ENCODE peak calls at places on chromosomes 11 and 22, in ten cellular contexts. S is ovary; X is GM13977; A is GM12865; Y is CD4-positive, alpha-beta T cell; J is progenitor cell of endocrine pancreas; T is endothelial cell; D is cardiac muscle cell; U is osteoblast; O is glutamatergic neuron. Q is an unnamed sample.

GRCh38 chr11:86220654-86221053 is 23.9 kb upstream of the EED start:
- DNase-seq in Y (no peak), S (no peak), U (no peak), T (no peak), A (peak), D (no peak), X (no peak), J (no peak), O (no peak), Q (no peak)

GRCh38 chr22:42873361-42873760 is 16.3 kb upstream of the ARFGAP3 start:
- DNase-seq in Y (no peak), A (no peak), U (peak), J (no peak), T (no peak), O (no peak), D (no peak), X (no peak), S (no peak), Q (no peak)

GRCh38 chr11:102158151-102158734 is 48.0 kb downstream of the YAP1 start:
- DNase-seq in Y (no peak), T (no peak), A (no peak), O (no peak), J (no peak), D (no peak), S (no peak), U (no peak), X (no peak), Q (no peak)

GRCh38 chr11:92251980-92252379 is 27.4 kb downstream of the FAT3 start:
- DNase-seq in D (no peak), S (no peak), U (no peak), J (no peak), O (no peak), T (no peak), A (no peak), X (no peak), Y (no peak), Q (no peak)

GRCh38 chr11:31799036-31799793 is 11.9 kb downstream of the PAX6 start:
- DNase-seq in Y (no peak), T (no peak), U (peak), O (no peak), X (peak), A (no peak), D (no peak), J (no peak), S (no peak), Q (no peak)

GRCh38 chr11:74020537-74020936 is 11.7 kb upstream of the UCP3 start:
- DNase-seq in S (no peak), X (no peak), Y (no peak), U (no peak), J (no peak), O (no peak), A (peak), D (no peak), T (no peak), Q (no peak)

GRCh38 chr22:37413546-37413945 is 13.7 kb downstream of the ELFN2 start:
- DNase-seq in S (no peak), J (no peak), O (no peak), A (no peak), D (no peak), T (no peak), X (no peak), Y (no peak), U (no peak), Q (no peak)

GRCh38 chr22:23124611-23125511 is 16.9 kb downstream of the RSPH14 start:
- DNase-seq in D (no peak), A (no peak), Y (no peak), X (no peak), T (no peak), U (no peak), J (no peak), O (no peak), S (peak), Q (no peak)

GRCh38 chr11:122229611-122230386 is 113.8 kb upstream of the BLID start:
- DNase-seq in D (no peak), Y (no peak), U (no peak), X (no peak), A (no peak), O (no peak), S (no peak), T (peak), J (no peak), Q (no peak)

GRCh38 chr11:128497057-128497957 is 90.1 kb downstream of the ETS1 start:
- DNase-seq in U (peak), Y (no peak), J (no peak), X (peak), O (no peak), A (peak), D (no peak), T (no peak), S (peak), Q (no peak)

GRCh38 chr11:82663535-82663934 is 70.1 kb downstream of the FAM181B start:
- DNase-seq in T (no peak), J (no peak), U (no peak), Y (no peak), D (no peak), S (no peak), X (no peak), A (no peak), O (no peak), Q (no peak)

GRCh38 chr22:41801886-41802285 is 1.4 kb downstream of the CCDC134 start:
- DNase-seq in A (peak), Y (no peak), J (no peak), T (no peak), D (no peak), U (peak), S (no peak), O (no peak), X (no peak), Q (no peak)

GRCh38 chr11:1102996-1103395 is 28.3 kb downstream of the MUC2 start:
- DNase-seq in U (no peak), S (no peak), X (no peak), Y (no peak), T (no peak), O (no peak), J (no peak), D (no peak), A (no peak), Q (peak)

GRCh38 chr11:61919113-61919840 is 1.9 kb upstream of the RAB3IL1 start:
- DNase-seq in S (peak), A (no peak), D (no peak), X (peak), J (peak), Y (no peak), U (peak), T (no peak), O (no peak), Q (no peak)

GRCh38 chr11:12242926-12243325 is 132.5 kb downstream of the MICAL2 start:
- DNase-seq in Y (no peak), U (peak), A (no peak), O (no peak), T (no peak), X (no peak), S (no peak), J (no peak), D (no peak), Q (no peak)

GRCh38 chr11:96211433-96211832 is 131.6 kb downstream of the MAML2 start:
- DNase-seq in U (no peak), T (no peak), Y (no peak), D (no peak), O (no peak), X (no peak), S (no peak), J (no peak), A (no peak), Q (no peak)

GRCh38 chr22:50271519-50271970 is 1.4 kb upstream of the MAPK11 start:
- DNase-seq in D (peak), S (peak), A (peak), Y (peak), O (peak), U (peak), J (no peak), T (peak), X (peak), Q (no peak)
- TF ChIP-seq CTCF in D (no peak), S (no peak), A (peak), Y (no peak), O (no peak), U (peak), J (peak), T (no peak), X (peak), Q (peak)

GRCh38 chr22:50626856-50627451 is 998 bp downstream of the ARSA start:
- DNase-seq in S (no peak), Y (no peak), X (no peak), A (no peak), O (no peak), U (peak), T (no peak), J (no peak), D (no peak), Q (no peak)

GRCh38 chr22:50625131-50625567 is 2.8 kb downstream of the ARSA start:
- DNase-seq in J (no peak), A (no peak), T (no peak), U (peak), D (no peak), Y (no peak), O (no peak), S (no peak), X (no peak), Q (no peak)

GRCh38 chr22:50624347-50625130 is 3.4 kb downstream of the ARSA start:
- DNase-seq in D (no peak), Y (no peak), O (no peak), T (no peak), U (no peak), X (no peak), S (no peak), J (no peak), A (no peak), Q (no peak)

GRCh38 chr22:50626314-50626855 is 1.6 kb downstream of the ARSA start:
- DNase-seq in T (no peak), X (no peak), J (no peak), D (no peak), Y (no peak), O (no peak), S (no peak), A (no peak), U (no peak), Q (no peak)

DNA sequence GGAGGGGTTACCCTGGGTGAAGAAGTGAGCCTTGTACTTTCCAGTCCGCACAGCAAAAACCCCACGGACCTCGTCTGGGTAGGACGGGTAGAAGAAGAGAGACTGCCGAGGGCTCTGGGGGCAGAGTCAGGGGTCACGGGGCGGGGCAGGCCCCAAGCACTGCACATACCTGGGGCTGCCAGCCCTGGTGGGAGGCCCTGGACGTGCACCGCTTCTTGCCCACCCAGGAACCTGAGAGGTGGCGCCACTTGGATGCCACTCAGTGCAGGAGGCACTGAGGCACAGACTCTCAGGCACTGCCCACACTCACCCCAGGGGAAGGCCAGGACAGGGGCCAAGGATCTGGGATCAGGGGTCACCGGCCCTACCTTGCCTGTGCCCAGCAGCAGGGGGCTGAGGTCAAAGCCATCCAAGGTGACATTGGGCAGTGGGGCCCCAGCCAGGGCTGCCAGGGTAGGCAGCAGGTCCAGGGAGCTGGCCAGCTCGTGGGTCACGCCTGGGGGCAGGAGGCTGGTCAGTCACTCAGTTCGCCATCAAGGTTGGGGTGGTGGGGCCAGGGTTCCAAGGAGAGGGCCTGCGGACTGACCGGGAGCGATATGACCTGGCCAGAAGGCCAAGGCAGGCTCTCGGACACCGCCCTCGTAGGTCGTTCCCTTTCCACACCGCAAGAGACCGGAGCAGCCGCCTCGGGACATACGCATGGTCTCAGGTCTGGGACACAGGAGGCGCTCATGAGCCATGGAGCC is 2.2 kb downstream of the ARSA start:
- DNase-seq in T (peak), O (no peak), Y (no peak), A (no peak), J (no peak), D (no peak), U (peak), S (no peak), X (no peak), Q (no peak)
- TF ChIP-seq CTCF in T (no peak), O (no peak), Y (no peak), A (no peak), J (no peak), D (no peak), U (no peak), S (no peak), X (peak), Q (peak)

GRCh38 chr22:22069450-22070370 is 87.1 kb upstream of the TOP3B start:
- DNase-seq in Y (no peak), T (no peak), D (no peak), O (no peak), X (no peak), J (no peak), U (no peak), S (no peak), A (peak), Q (no peak)
- TF ChIP-seq CTCF in Y (no peak), T (no peak), D (no peak), O (no peak), X (no peak), J (no peak), U (no peak), S (no peak), A (no peak), Q (no peak)

GRCh38 chr22:44080936-44081853 is 57.1 kb downstream of the PARVB start:
- DNase-seq in A (peak), Y (peak), T (peak), X (peak), D (peak), U (peak), J (peak), S (peak), O (peak), Q (no peak)
- TF ChIP-seq CTCF in A (peak), Y (peak), T (peak), X (peak), D (peak), U (peak), J (peak), S (peak), O (peak), Q (peak)

DNA sequence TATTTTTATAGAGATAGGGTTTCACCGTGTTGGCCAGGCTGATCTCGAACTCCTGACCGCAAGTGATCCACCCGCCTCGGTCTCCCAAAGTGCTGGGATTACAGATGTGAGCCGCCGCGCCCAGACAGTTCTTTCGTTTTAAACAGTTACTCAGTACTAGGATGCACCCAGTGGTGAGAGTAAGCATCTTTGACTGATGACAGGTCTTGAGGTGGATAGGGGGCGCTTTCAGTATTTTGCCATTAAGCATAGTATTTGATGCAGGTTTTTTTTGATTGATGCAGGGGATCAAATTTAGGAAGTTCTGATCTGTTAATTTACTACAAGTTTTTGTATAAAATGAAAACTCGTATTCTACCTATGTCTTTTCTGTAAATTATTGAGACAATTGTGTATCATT is 13.2 kb upstream of the TRIM34 start:
- DNase-seq in X (no peak), Y (no peak), D (no peak), S (no peak), U (no peak), J (no peak), O (no peak), T (no peak), A (no peak), Q (no peak)
- TF ChIP-seq CTCF in X (no peak), Y (no peak), D (no peak), S (no peak), U (no peak), J (no peak), O (no peak), T (no peak), A (peak), Q (no peak)

GRCh38 chr11:36510567-36511020 is 522 bp upstream of the TRAF6 start:
- DNase-seq in J (no peak), O (no peak), T (no peak), A (no peak), Y (no peak), U (peak), X (no peak), D (no peak), S (no peak), Q (no peak)
- TF ChIP-seq CTCF in J (no peak), O (no peak), T (no peak), A (no peak), Y (no peak), U (no peak), X (no peak), D (no peak), S (no peak), Q (peak)

DNA sequence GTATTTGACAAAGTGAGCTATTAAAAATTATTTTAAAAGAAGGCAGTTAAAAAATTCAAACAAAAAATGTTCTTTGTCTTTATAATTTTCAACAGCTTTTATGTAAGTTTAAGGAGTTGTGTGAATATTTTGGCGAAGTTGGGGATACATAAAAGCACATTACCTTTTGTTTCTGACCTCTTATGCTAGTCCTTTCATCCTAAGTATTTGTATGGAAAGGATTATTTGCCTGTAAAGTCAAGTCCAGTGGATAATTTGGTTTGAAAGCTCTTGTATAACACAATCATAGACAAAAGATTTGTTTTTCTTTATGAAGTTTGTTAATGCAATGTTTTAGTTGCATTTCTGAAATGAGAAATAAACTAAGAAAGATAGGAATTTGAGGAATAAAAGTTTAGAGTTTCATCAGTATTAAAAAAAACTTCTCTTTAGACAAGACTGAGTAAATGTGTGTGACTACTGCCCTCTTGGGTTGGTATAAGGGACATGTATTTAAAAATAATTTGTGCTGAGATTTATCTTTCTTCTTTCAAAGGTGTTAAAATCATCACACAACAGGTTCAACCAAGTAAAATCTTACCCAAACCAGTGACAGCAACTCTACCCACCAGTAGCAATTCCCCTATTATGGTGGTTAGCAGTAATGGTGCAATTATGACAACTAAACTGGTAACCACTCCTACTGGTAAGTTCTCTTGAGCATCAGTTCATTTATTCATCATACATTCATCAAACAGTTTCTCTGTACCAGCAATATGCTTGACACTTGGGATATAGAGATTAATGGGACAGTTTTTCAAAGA is 68.2 kb downstream of the EMSY start:
- DNase-seq in S (no peak), O (no peak), X (no peak), A (peak), Y (no peak), U (no peak), D (peak), T (no peak), J (no peak), Q (no peak)
- TF ChIP-seq CTCF in S (no peak), O (peak), X (peak), A (peak), Y (no peak), U (peak), D (peak), T (peak), J (peak), Q (peak)

DNA sequence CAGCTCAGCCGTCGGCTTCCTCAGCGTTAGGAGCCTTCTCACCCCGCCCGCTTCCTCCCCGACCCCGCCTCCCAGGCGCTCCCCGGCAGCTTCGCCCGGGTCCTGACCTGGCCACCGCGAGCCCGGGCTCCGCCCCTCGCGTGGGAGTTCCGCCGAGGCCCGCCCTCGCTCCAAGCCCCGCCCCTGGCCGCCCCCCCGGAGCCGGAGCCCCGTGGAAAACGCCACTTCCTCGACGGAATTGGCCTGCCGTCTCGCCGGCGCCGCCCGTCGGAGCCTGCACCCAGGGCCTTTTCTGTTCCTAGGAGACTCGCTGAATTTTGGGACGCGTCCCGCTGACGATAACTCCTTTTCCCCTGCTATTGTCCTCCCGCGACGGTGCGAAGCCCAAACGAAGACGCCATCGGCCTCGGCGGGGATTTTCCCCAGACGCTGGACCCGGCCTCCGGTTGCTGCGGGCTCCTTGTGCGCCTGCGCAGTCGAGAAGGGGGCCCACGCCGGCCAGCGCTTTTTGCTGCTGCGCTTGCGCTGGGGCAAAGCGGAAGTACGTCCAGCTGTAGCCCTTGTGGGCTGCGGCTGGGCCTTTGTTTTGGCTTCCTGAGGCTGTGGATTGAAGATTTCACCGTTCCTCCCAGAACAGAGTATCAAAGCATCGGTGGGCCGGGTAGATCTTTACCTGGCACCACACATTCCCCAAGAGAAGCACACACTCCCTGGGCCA is 10.0 kb downstream of the RELA start:
- DNase-seq in S (peak), U (peak), Y (peak), D (peak), O (peak), T (peak), A (peak), J (peak), X (peak), Q (peak)
- TF ChIP-seq CTCF in S (no peak), U (no peak), Y (no peak), D (no peak), O (no peak), T (no peak), A (no peak), J (no peak), X (no peak), Q (peak)

DNA sequence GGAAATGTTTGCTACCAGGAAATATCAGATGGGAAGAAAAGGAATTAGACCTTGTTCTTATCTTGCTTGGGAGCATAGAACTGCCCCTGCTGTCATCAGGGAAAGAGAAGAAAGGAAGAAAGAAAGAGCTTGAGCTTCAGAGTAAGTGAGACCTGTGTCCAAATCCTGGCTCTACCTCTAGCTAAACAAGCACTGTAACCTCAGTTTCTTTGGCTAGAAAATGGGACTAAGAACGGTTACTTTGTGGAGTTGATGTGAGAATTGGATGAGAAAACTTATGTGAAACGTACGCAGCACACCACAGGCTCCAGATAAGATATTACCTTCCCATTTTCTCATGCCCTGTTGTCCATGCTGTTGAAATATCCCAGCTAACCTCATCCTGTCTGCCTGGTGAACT is 57.1 kb upstream of the CREB3L1 start:
- DNase-seq in T (no peak), U (no peak), O (no peak), Y (no peak), X (no peak), A (no peak), J (no peak), S (no peak), D (no peak), Q (no peak)
- TF ChIP-seq CTCF in T (no peak), U (no peak), O (no peak), Y (no peak), X (no peak), A (no peak), J (no peak), S (no peak), D (no peak), Q (no peak)

GRCh38 chr22:45996241-45997076 is 19.5 kb upstream of the WNT7B start:
- DNase-seq in T (no peak), X (peak), S (no peak), O (no peak), A (peak), J (no peak), Y (no peak), U (peak), D (no peak), Q (peak)
- TF ChIP-seq CTCF in T (no peak), X (no peak), S (no peak), O (no peak), A (no peak), J (no peak), Y (no peak), U (no peak), D (no peak), Q (no peak)